ENCODE peak calls at places on chromosome 7, in eight cellular contexts. K, J, S, Q, V, B, Y and H are unnamed samples.

GRCh38 chr7:157545681-157546060 is 208.9 kb downstream of the DNAJB6 start:
- DNase-seq in K (no peak), J (no peak), S (no peak), Q (no peak), V (no peak), B (no peak), Y (no peak), H (no peak)

GRCh38 chr7:137276194-137276593 is 67.3 kb downstream of the PTN start:
- DNase-seq in K (no peak), J (no peak), S (no peak), Q (no peak), V (no peak), B (no peak), Y (no peak), H (no peak)

GRCh38 chr7:45660201-45660900 is 86.2 kb downstream of the ADCY1 start:
- DNase-seq in K (no peak), J (no peak), S (no peak), Q (no peak), V (no peak), B (no peak), Y (no peak), H (no peak)

GRCh38 chr7:151024435-151025056 is at the start of gene ATG9B:
- DNase-seq in K (no peak), J (no peak), S (no peak), Q (no peak), V (no peak), B (no peak), Y (no peak), H (no peak)

GRCh38 chr7:87148332-87148955 is 3.8 kb upstream of the DMTF1 start:
- DNase-seq in K (peak), J (no peak), S (peak), Q (peak), V (peak), B (no peak), Y (no peak), H (no peak)

GRCh38 chr7:96026006-96026405 is 253.7 kb downstream of the DYNC1I1 start:
- DNase-seq in K (no peak), J (no peak), S (no peak), Q (no peak), V (no peak), B (no peak), Y (no peak), H (no peak)

GRCh38 chr7:95687759-95688343 is 84.5 kb upstream of the DYNC1I1 start:
- DNase-seq in K (peak), J (no peak), S (peak), Q (peak), V (peak), B (peak), Y (no peak), H (no peak)

GRCh38 chr7:26143298-26144044 is 8.5 kb upstream of the NFE2L3 start:
- DNase-seq in K (no peak), J (no peak), S (no peak), Q (peak), V (peak), B (no peak), Y (no peak), H (no peak)

GRCh38 chr7:91557789-91558396 is 293.7 kb downstream of the FZD1 start:
- DNase-seq in K (peak), J (no peak), S (no peak), Q (peak), V (peak), B (no peak), Y (no peak), H (no peak)

GRCh38 chr7:32158751-32159360 is 88.6 kb upstream of the PDE1C start:
- DNase-seq in K (no peak), J (no peak), S (no peak), Q (no peak), V (no peak), B (no peak), Y (no peak), H (no peak)

GRCh38 chr7:112888781-112889180 is 98.6 kb upstream of the TMEM168 start:
- DNase-seq in K (no peak), J (no peak), S (no peak), Q (peak), V (no peak), B (no peak), Y (no peak), H (no peak)

GRCh38 chr7:131835141-131835540 is 278.7 kb upstream of the PODXL start:
- DNase-seq in K (no peak), J (no peak), S (no peak), Q (no peak), V (no peak), B (no peak), Y (no peak), H (no peak)

DNA sequence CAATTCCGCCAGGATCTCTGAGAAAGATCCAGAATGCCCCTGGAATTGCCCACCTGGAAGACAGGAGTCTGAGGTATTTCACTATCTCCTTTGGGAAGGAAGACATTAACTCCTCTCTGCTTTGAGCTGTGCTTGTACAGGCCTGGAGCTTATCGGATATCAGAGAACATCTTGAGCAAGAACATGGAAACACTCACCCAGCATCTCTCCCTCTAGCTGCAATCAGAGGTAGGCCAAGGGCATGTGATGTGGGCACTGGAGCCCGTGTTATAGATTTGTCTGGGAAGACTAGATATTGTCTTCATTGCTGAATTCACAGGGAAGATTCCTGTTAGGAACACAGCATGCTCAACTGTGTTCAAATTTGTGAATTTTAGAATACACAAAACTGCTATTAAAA is 233.9 kb downstream of the PHF14 start:
- DNase-seq in K (no peak), J (no peak), S (no peak), Q (peak), V (no peak), B (no peak), Y (no peak), H (no peak)
- TF ChIP-seq CTCF in K (no peak), J (no peak), S (no peak), Q (peak), V (no peak), B (no peak), Y (peak), H (no peak)

GRCh38 chr7:134547738-134548054 is 1.2 kb upstream of the AKR1B15 start:
- DNase-seq in K (peak), J (no peak), S (no peak), Q (peak), V (peak), B (no peak), Y (peak), H (no peak)
- H3K4me3 ChIP-seq in K (peak), J (no peak), S (no peak), Q (peak), V (peak), B (peak), Y (peak), H (peak)

GRCh38 chr7:64640504-64640903 is 25.4 kb upstream of the ZNF107 start:
- DNase-seq in K (no peak), J (peak), S (no peak), Q (no peak), V (no peak), B (no peak), Y (no peak), H (no peak)

GRCh38 chr7:64642046-64642445 is 23.9 kb upstream of the ZNF107 start:
- DNase-seq in K (no peak), J (no peak), S (no peak), Q (no peak), V (no peak), B (no peak), Y (no peak), H (no peak)

GRCh38 chr7:64638822-64639221 is 27.1 kb upstream of the ZNF107 start:
- DNase-seq in K (no peak), J (no peak), S (no peak), Q (no peak), V (no peak), B (no peak), Y (no peak), H (no peak)

GRCh38 chr7:64637521-64638445 is 28.1 kb upstream of the ZNF107 start:
- DNase-seq in K (no peak), J (no peak), S (no peak), Q (no peak), V (no peak), B (no peak), Y (no peak), H (no peak)

GRCh38 chr7:64639267-64640001 is 26.5 kb upstream of the ZNF107 start:
- DNase-seq in K (no peak), J (no peak), S (peak), Q (no peak), V (no peak), B (no peak), Y (no peak), H (no peak)
- TF ChIP-seq CTCF in K (no peak), J (no peak), S (peak), Q (no peak), V (no peak), B (no peak), Y (no peak), H (no peak)

DNA sequence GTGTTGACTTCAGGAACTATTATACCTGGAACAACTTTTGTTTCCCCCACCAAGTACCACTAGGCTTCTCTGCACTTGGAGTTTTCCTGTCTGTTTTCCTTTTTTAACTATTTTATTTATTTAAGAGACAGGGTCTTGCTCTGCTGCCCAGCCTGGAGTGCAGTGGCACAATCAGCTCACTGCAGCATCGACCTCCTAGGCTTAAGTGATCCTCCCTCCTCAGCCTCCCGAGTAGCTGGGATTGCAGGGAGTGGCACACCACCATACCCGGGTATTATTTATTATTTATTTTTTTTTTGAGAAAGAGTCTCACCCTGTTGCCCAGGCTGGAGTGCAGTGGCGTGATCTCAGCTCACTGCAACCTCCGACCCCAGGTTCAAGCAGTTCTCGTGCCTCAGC is 2.1 kb upstream of the GIGYF1 start:
- DNase-seq in K (no peak), J (no peak), S (no peak), Q (no peak), V (no peak), B (no peak), Y (no peak), H (no peak)
- H3K4me3 ChIP-seq in K (no peak), J (no peak), S (no peak), Q (no peak), V (no peak), B (no peak), Y (no peak), H (no peak)